ENCODE peak calls at places on chromosomes 2 and 18, in eight cellular contexts. X is NCI-H2029 treated with DMSO at 0.1 percent for 48 hours; H is WTC11; P is stimulated activated CD4-positive, alpha-beta T cell treated with anti-CD3 and anti-CD28 coated beads, Interleukin-15, amount 100 ng/mL, for 48 hours; V is GM03348; G is activated T-cell treated with anti-CD3 and anti-CD28 coated beads, Interleukin-2, amount 50 U/mL, for 72 hours; T is caudate nucleus; M is activated naive CD8-positive, alpha-beta T cell treated with anti-CD3 and anti-CD28 coated beads, Interleukin-2, amount 10 ng/mL, durations not matched to agents 7 days and 5 days. F is an unnamed sample.

GRCh38 chr2:115848192-115848591 is 1405.8 kb downstream of the DPP10 start:
- DNase-seq in X (no peak), H (no peak), P (no peak), V (no peak), G (no peak), T (no peak), M (no peak), F (no peak)

GRCh38 chr2:155982111-155982510 is 350.4 kb downstream of the NR4A2 start:
- DNase-seq in X (no peak), H (no peak), P (no peak), V (no peak), G (no peak), T (no peak), M (no peak), F (no peak)

GRCh38 chr2:25624635-25625034 is 48.7 kb downstream of the DTNB start:
- DNase-seq in X (no peak), H (no peak), P (no peak), V (no peak), G (no peak), T (no peak), M (no peak), F (no peak)

GRCh38 chr2:40625849-40626248 is 174.0 kb upstream of the SLC8A1 start:
- DNase-seq in X (no peak), H (no peak), P (no peak), V (peak), G (no peak), T (no peak), M (no peak), F (peak)

GRCh38 chr18:477565-477964 is 22.9 kb downstream of the COLEC12 start:
- DNase-seq in X (no peak), H (peak), P (no peak), V (no peak), G (no peak), T (no peak), M (no peak), F (no peak)

GRCh38 chr2:233449071-233449901 is 95.0 kb downstream of the DGKD start:
- DNase-seq in X (no peak), H (peak), P (no peak), V (peak), G (no peak), T (no peak), M (peak), F (peak)

GRCh38 chr2:204145197-204146190 is 208.9 kb downstream of the ICOS start:
- DNase-seq in X (peak), H (peak), P (peak), V (peak), G (peak), T (peak), M (peak), F (peak)

GRCh38 chr2:120669121-120669952 is 66.3 kb upstream of the GLI2 start:
- DNase-seq in X (peak), H (peak), P (no peak), V (no peak), G (no peak), T (no peak), M (no peak), F (peak)

GRCh38 chr2:15795426-15795825 is 144.9 kb upstream of the MYCN start:
- DNase-seq in X (no peak), H (no peak), P (no peak), V (no peak), G (no peak), T (no peak), M (no peak), F (no peak)

GRCh38 chr2:160156665-160157064 is 43.4 kb downstream of the ITGB6 start:
- DNase-seq in X (no peak), H (no peak), P (no peak), V (peak), G (no peak), T (no peak), M (no peak), F (peak)

GRCh38 chr2:35973132-35973736 is 382.3 kb upstream of the CRIM1 start:
- DNase-seq in X (no peak), H (peak), P (no peak), V (peak), G (no peak), T (no peak), M (no peak), F (peak)

GRCh38 chr2:61770746-61771145 is 83.1 kb downstream of the FAM161A start:
- DNase-seq in X (no peak), H (no peak), P (no peak), V (peak), G (no peak), T (no peak), M (no peak), F (no peak)

GRCh38 chr2:8666581-8666980 is 15.3 kb upstream of the ID2 start:
- DNase-seq in X (no peak), H (no peak), P (no peak), V (no peak), G (no peak), T (no peak), M (no peak), F (no peak)

F was measured in endothelial cell of umbilical vein.